ENCODE peak calls at places on chromosomes 7 and 10, in six cellular contexts. C, D, Q, R, E and S are unnamed samples.

GRCh38 chr10:107894521-107894920 is 730.0 kb upstream of the SORCS1 start:
- DNase-seq in C (no peak), D (no peak), Q (no peak), R (no peak), E (peak), S (no peak)

GRCh38 chr7:137091396-137091795 is 222.9 kb downstream of the CHRM2 start:
- DNase-seq in C (no peak), D (peak), Q (no peak), R (no peak), E (peak), S (no peak)

GRCh38 chr7:137304624-137305235 is 38.8 kb downstream of the PTN start:
- DNase-seq in C (no peak), D (no peak), Q (no peak), R (no peak), E (no peak), S (no peak)

GRCh38 chr7:6501586-6502564 is 49.4 kb downstream of the GRID2IP start:
- DNase-seq in C (no peak), D (no peak), Q (no peak), R (no peak), E (no peak), S (no peak)

GRCh38 chr7:1557771-1558170 is 1.8 kb upstream of the TMEM184A start:
- DNase-seq in C (peak), D (no peak), Q (no peak), R (no peak), E (no peak), S (no peak)

GRCh38 chr7:34240450-34240849 is 335.1 kb downstream of the BMPER start:
- DNase-seq in C (no peak), D (no peak), Q (no peak), R (no peak), E (no peak), S (no peak)

GRCh38 chr10:470339-471003 is 219.0 kb downstream of the DIP2C start:
- DNase-seq in C (no peak), D (no peak), Q (no peak), R (no peak), E (no peak), S (no peak)

GRCh38 chr10:86591436-86591835 is 62.9 kb upstream of the OPN4 start:
- DNase-seq in C (no peak), D (no peak), Q (no peak), R (no peak), E (no peak), S (no peak)

GRCh38 chr10:62116896-62117295 is 151.7 kb downstream of the RTKN2 start:
- DNase-seq in C (no peak), D (no peak), Q (no peak), R (no peak), E (no peak), S (no peak)

GRCh38 chr7:757741-758163 is 30.7 kb upstream of the PRKAR1B start:
- DNase-seq in C (peak), D (no peak), Q (no peak), R (no peak), E (no peak), S (no peak)

GRCh38 chr10:77823811-77824542 is 102.6 kb downstream of the DLG5 start:
- DNase-seq in C (no peak), D (no peak), Q (no peak), R (no peak), E (no peak), S (no peak)

GRCh38 chr7:3415730-3416366 is 114.8 kb downstream of the SDK1 start:
- DNase-seq in C (no peak), D (no peak), Q (no peak), R (no peak), E (no peak), S (no peak)

GRCh38 chr10:12412671-12413368 is 63.5 kb downstream of the CAMK1D start:
- DNase-seq in C (no peak), D (no peak), Q (no peak), R (no peak), E (no peak), S (no peak)

GRCh38 chr10:91420868-91421267 is 10.7 kb downstream of the HECTD2 start:
- DNase-seq in C (no peak), D (no peak), Q (no peak), R (no peak), E (peak), S (no peak)

GRCh38 chr10:70510453-70510852 is 31.9 kb downstream of the PALD1 start:
- DNase-seq in C (no peak), D (no peak), Q (no peak), R (no peak), E (no peak), S (no peak)

GRCh38 chr10:8835453-8836167 is 781.1 kb downstream of the GATA3 start:
- DNase-seq in C (no peak), D (no peak), Q (no peak), R (no peak), E (no peak), S (no peak)

GRCh38 chr10:30581779-30582380 is 47.7 kb downstream of the LYZL2 start:
- DNase-seq in C (no peak), D (peak), Q (peak), R (no peak), E (peak), S (no peak)

GRCh38 chr7:151233111-151233701 is 923 bp downstream of the CHPF2 start:
- DNase-seq in C (no peak), D (no peak), Q (peak), R (peak), E (peak), S (no peak)

GRCh38 chr7:157829491-157829890 is 492.7 kb downstream of the DNAJB6 start:
- DNase-seq in C (no peak), D (no peak), Q (no peak), R (no peak), E (no peak), S (no peak)

GRCh38 chr10:101625821-101626412 is 37.8 kb downstream of the DPCD start:
- DNase-seq in C (no peak), D (no peak), Q (no peak), R (no peak), E (peak), S (no peak)

GRCh38 chr7:34075976-34076375 is 170.6 kb downstream of the BMPER start:
- DNase-seq in C (no peak), D (no peak), Q (no peak), R (no peak), E (no peak), S (no peak)

GRCh38 chr7:5554287-5554785 is 130.7 kb upstream of the TNRC18 start:
- DNase-seq in C (peak), D (peak), Q (no peak), R (no peak), E (no peak), S (no peak)

GRCh38 chr10:123573236-123574147 is 92.7 kb upstream of the GPR26 start:
- DNase-seq in C (peak), D (peak), Q (peak), R (peak), E (peak), S (peak)

GRCh38 chr7:2037805-2038635 is 194.7 kb downstream of the MAD1L1 start:
- DNase-seq in C (peak), D (no peak), Q (no peak), R (no peak), E (no peak), S (peak)

GRCh38 chr10:75071756-75072155 is 39.7 kb upstream of the SAMD8 start:
- DNase-seq in C (no peak), D (no peak), Q (no peak), R (no peak), E (no peak), S (no peak)

GRCh38 chr10:48444861-48445841 is 138.7 kb downstream of the MAPK8 start:
- DNase-seq in C (peak), D (no peak), Q (peak), R (no peak), E (no peak), S (no peak)

GRCh38 chr7:157944734-157945291 is 608.0 kb downstream of the DNAJB6 start:
- DNase-seq in C (no peak), D (no peak), Q (peak), R (no peak), E (no peak), S (no peak)

GRCh38 chr10:93062499-93063216 is 2.1 kb downstream of the CYP26C1 start:
- DNase-seq in C (peak), D (no peak), Q (no peak), R (peak), E (no peak), S (no peak)

GRCh38 chr10:20254078-20254477 is 437.8 kb downstream of the PLXDC2 start:
- DNase-seq in C (no peak), D (no peak), Q (no peak), R (no peak), E (no peak), S (no peak)

GRCh38 chr7:64557601-64558322 is 5.1 kb downstream of the ZNF680 start:
- DNase-seq in C (no peak), D (no peak), Q (no peak), R (no peak), E (no peak), S (no peak)

GRCh38 chr7:112573302-112574039 is 92.7 kb downstream of the LSMEM1 start:
- DNase-seq in C (peak), D (no peak), Q (no peak), R (no peak), E (no peak), S (no peak)

GRCh38 chr10:60781678-60782077 is 3.4 kb downstream of the CDK1 start:
- DNase-seq in C (no peak), D (no peak), Q (no peak), R (no peak), E (no peak), S (no peak)
- H3K4me3 ChIP-seq in C (no peak), D (no peak), Q (peak), R (no peak), E (peak), S (no peak)

GRCh38 chr10:128287921-128288320 is 161.7 kb upstream of the MKI67 start:
- DNase-seq in C (no peak), D (no peak), Q (no peak), R (no peak), E (no peak), S (no peak)

GRCh38 chr10:128281343-128281742 is 155.1 kb upstream of the MKI67 start:
- DNase-seq in C (no peak), D (no peak), Q (no peak), R (no peak), E (no peak), S (no peak)

GRCh38 chr10:128287099-128287498 is 160.9 kb upstream of the MKI67 start:
- DNase-seq in C (no peak), D (no peak), Q (no peak), R (no peak), E (no peak), S (no peak)

DNA sequence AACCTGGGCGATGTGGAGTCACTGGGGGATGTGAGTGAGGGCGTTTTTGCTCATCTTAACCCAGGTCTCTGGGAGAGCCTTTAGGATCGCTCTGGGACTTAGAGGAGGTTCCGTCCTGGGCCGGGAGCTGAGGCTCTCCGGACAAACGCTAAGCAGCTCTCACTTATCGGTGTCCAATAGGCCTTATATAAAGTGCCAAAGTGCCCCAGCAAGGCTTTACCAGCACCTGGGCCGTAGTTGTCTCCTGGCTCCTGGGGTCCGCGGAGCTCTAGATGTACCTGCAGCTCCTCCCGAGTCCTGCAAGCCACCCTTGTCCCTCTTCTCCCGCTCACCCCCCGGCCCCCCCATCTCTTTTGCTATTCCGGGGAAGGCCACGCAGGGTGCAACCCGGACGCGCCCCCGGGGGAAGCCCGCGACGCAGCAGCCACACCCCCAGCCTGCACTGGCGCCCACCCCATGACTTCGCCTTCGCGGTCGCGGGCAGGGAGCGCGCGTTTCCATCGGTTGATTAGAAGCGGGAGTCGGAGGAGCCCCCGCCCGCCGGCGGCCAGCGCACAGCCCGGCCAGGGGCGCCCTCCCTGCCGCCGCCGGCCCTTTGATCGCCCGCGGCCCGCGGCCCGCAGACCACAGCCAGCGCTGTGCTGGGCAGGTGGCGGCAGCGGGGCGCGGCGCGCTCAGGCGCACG is 160.3 kb upstream of the MKI67 start:
- DNase-seq in C (no peak), D (no peak), Q (no peak), R (no peak), E (no peak), S (no peak)
- H3K4me3 ChIP-seq in C (no peak), D (no peak), Q (no peak), R (no peak), E (no peak), S (peak)

DNA sequence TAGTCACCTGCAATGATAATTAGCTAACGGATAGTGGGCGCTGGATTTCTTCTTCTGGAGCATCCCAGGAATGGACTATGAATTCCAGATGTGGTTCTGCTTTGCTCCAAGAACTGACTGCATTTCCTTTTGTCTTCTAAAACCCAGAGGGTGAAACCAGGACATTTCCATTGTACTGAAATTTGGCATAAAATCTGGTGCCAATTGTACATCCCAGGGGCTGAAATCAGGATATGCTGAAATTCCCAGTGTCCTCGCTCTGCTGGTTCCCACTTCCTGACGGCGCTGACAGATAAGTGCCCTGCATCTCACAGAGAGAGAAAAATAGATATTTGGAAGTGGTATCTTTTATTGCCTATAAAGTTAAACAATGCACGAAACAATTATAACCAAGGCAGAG is 31.9 kb downstream of the RBM20 start:
- DNase-seq in C (no peak), D (no peak), Q (no peak), R (no peak), E (no peak), S (no peak)
- H3K4me3 ChIP-seq in C (no peak), D (no peak), Q (no peak), R (no peak), E (no peak), S (no peak)

GRCh38 chr10:50403074-50403473 is 151.8 kb upstream of the ASAH2 start:
- DNase-seq in C (no peak), D (no peak), Q (no peak), R (no peak), E (no peak), S (no peak)
- H3K4me3 ChIP-seq in C (no peak), D (no peak), Q (no peak), R (no peak), E (no peak), S (no peak)

DNA sequence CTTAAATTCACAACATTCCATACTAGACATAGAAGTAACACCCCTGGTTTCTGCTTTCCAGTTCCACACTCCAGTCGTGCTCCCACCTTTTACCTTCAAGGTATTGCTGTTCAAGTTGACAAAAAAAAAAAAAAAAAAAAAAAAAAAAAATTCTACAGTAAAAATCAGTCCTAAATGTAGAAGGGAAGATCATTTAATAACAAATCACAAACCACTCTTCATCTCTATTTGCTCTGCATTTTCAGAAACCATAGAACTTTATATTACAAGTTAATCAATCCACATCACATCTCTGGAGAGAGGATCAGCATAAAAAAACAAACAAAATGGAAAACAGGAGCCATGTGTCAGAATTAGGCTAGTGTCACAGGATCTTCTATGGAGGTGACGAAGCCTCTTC is 206.3 kb upstream of the KLF14 start:
- DNase-seq in C (no peak), D (no peak), Q (no peak), R (no peak), E (no peak), S (no peak)
- H3K4me3 ChIP-seq in C (peak), D (peak), Q (peak), R (no peak), E (no peak), S (peak)